ENCODE peak calls at places on chromosomes 13 and 19, in eight cellular contexts. P is adipocyte; D is stomach; K is NCI-H2081; X is T-helper 17 cell; H is central memory CD4-positive, alpha-beta T cell; O is GM23248; T is NCI-H524. S is an unnamed sample.

GRCh38 chr13:45195421-45195820 is 5.4 kb downstream of the KCTD4 start:
- DNase-seq in P (peak; percentile 15), D (no peak), K (no peak), X (no peak), H (no peak), O (peak; percentile 14), T (no peak), S (no peak)

GRCh38 chr13:57813641-57814040 is 182.1 kb downstream of the PCDH17 start:
- DNase-seq in P (no peak), D (no peak), K (no peak), X (no peak), H (no peak), O (no peak), T (no peak), S (no peak)

GRCh38 chr13:42708391-42708790 is 73.0 kb upstream of the FAM216B start:
- DNase-seq in P (no peak), D (no peak), K (no peak), X (no peak), H (no peak), O (no peak), T (no peak), S (no peak)

GRCh38 chr13:109783815-109784589 is 2.4 kb downstream of the IRS2 start:
- DNase-seq in P (no peak), D (no peak), K (no peak), X (peak; percentile 13), H (no peak), O (no peak), T (no peak), S (no peak)

GRCh38 chr13:110616103-110617101 is 1.1 kb downstream of the NAXD start:
- DNase-seq in P (peak; percentile 73), D (peak; percentile 55), K (no peak), X (no peak), H (peak; percentile 16), O (peak; percentile 94), T (no peak), S (no peak)

GRCh38 chr19:38792250-38793111 is 3.5 kb downstream of the LGALS7B start:
- DNase-seq in P (peak; percentile 4), D (peak; percentile 39), K (no peak), X (no peak), H (no peak), O (peak; percentile 44), T (no peak), S (peak; percentile 57)

GRCh38 chr19:47547175-47547574 is 25.8 kb downstream of the ZNF541 start:
- DNase-seq in P (no peak), D (no peak), K (no peak), X (no peak), H (no peak), O (no peak), T (no peak), S (no peak)

GRCh38 chr13:94595006-94595942 is 678 bp downstream of the TGDS start:
- DNase-seq in P (peak; percentile 57), D (peak; percentile 34), K (no peak), X (no peak), H (no peak), O (peak; percentile 71), T (no peak), S (no peak)

GRCh38 chr19:2627855-2628254 is 74.6 kb downstream of the GNG7 start:
- DNase-seq in P (no peak), D (no peak), K (no peak), X (no peak), H (no peak), O (peak; percentile 56), T (no peak), S (no peak)

GRCh38 chr13:100722517-100722916 is 47.9 kb upstream of the TMTC4 start:
- DNase-seq in P (no peak), D (no peak), K (no peak), X (no peak), H (no peak), O (no peak), T (no peak), S (no peak)

GRCh38 chr13:109577191-109577700 is 209.1 kb downstream of the IRS2 start:
- DNase-seq in P (no peak), D (no peak), K (no peak), X (no peak), H (no peak), O (no peak), T (no peak), S (no peak)

GRCh38 chr13:45367995-45368394 is 27.0 kb upstream of the TPT1 start:
- DNase-seq in P (no peak), D (no peak), K (no peak), X (no peak), H (no peak), O (no peak), T (no peak), S (no peak)

GRCh38 chr19:39971380-39971841 is 446 bp downstream of the PSMC4 start:
- DNase-seq in P (peak; percentile 53), D (peak; percentile 26), K (no peak), X (no peak), H (no peak), O (peak; percentile 51), T (no peak), S (no peak)

GRCh38 chr13:50124536-50125305 is 109.5 kb downstream of the KCNRG start:
- DNase-seq in P (peak; percentile 98), D (peak; percentile 97), K (peak; percentile 63), X (peak; percentile 91), H (peak; percentile 94), O (peak; percentile 74), T (peak; percentile 78), S (peak; percentile 94)

GRCh38 chr13:35784286-35784951 is 307.9 kb upstream of the MAB21L1 start:
- DNase-seq in P (no peak), D (no peak), K (no peak), X (no peak), H (no peak), O (no peak), T (no peak), S (no peak)

GRCh38 chr13:45333973-45334922 is 6.7 kb downstream of the TPT1 start:
- DNase-seq in P (no peak), D (no peak), K (no peak), X (no peak), H (peak; percentile 68), O (peak; percentile 48), T (no peak), S (peak; percentile 39)

GRCh38 chr13:73266640-73267180 is 207.9 kb downstream of the KLF5 start:
- DNase-seq in P (no peak), D (no peak), K (no peak), X (no peak), H (no peak), O (no peak), T (no peak), S (no peak)

GRCh38 chr13:69704311-69704710 is 403.3 kb upstream of the ATXN8OS start:
- DNase-seq in P (no peak), D (no peak), K (no peak), X (no peak), H (no peak), O (no peak), T (no peak), S (no peak)

GRCh38 chr13:40874138-40874776 is 84.8 kb downstream of the SLC25A15 start:
- DNase-seq in P (no peak), D (no peak), K (no peak), X (no peak), H (no peak), O (no peak), T (no peak), S (peak; percentile 11)

GRCh38 chr19:30223866-30224688 is 148.1 kb upstream of the ZNF536 start:
- DNase-seq in P (no peak), D (no peak), K (no peak), X (no peak), H (no peak), O (no peak), T (no peak), S (no peak)

GRCh38 chr19:13169769-13170168 is 19.6 kb downstream of the IER2 start:
- DNase-seq in P (peak; percentile 30), D (peak; percentile 67), K (no peak), X (no peak), H (no peak), O (peak; percentile 89), T (no peak), S (no peak)

GRCh38 chr13:42696191-42696590 is 85.2 kb upstream of the FAM216B start:
- DNase-seq in P (peak; percentile 12), D (no peak), K (no peak), X (no peak), H (no peak), O (peak; percentile 66), T (no peak), S (no peak)

GRCh38 chr13:28035146-28035782 is 46.8 kb upstream of the URAD start:
- DNase-seq in P (no peak), D (no peak), K (no peak), X (no peak), H (no peak), O (peak; percentile 36), T (no peak), S (no peak)

GRCh38 chr13:76972430-76972829 is 19.5 kb upstream of the CLN5 start:
- DNase-seq in P (no peak), D (no peak), K (no peak), X (no peak), H (no peak), O (no peak), T (no peak), S (no peak)

GRCh38 chr13:110422913-110423688 is 116.0 kb downstream of the COL4A2 start:
- DNase-seq in P (no peak), D (no peak), K (no peak), X (no peak), H (no peak), O (peak; percentile 62), T (no peak), S (no peak)

GRCh38 chr19:14375055-14375581 is 6.1 kb upstream of the ADGRE5 start:
- DNase-seq in P (no peak), D (peak; percentile 52), K (no peak), X (peak; percentile 52), H (peak; percentile 92), O (no peak), T (no peak), S (peak; percentile 96)

GRCh38 chr13:30510811-30511371 is 45.2 kb upstream of the HMGB1 start:
- DNase-seq in P (no peak), D (no peak), K (peak; percentile 1), X (no peak), H (no peak), O (peak; percentile 37), T (no peak), S (no peak)

GRCh38 chr13:40982772-40983171 is 36.3 kb downstream of the ELF1 start:
- DNase-seq in P (peak; percentile 26), D (no peak), K (no peak), X (no peak), H (peak; percentile 81), O (peak; percentile 44), T (no peak), S (peak; percentile 84)

GRCh38 chr19:39941615-39942507 is 7.4 kb upstream of the FCGBP start:
- DNase-seq in P (no peak), D (peak; percentile 33), K (no peak), X (peak; percentile 38), H (peak; percentile 86), O (no peak), T (no peak), S (peak; percentile 81)

GRCh38 chr19:1942934-1943555 is 2.1 kb downstream of the CSNK1G2 start:
- DNase-seq in P (peak; percentile 30), D (no peak), K (no peak), X (no peak), H (no peak), O (peak; percentile 29), T (no peak), S (peak; percentile 47)

GRCh38 chr13:48265217-48265815 is 32.3 kb downstream of the ITM2B start:
- DNase-seq in P (no peak), D (no peak), K (no peak), X (no peak), H (peak; percentile 5), O (no peak), T (no peak), S (peak; percentile 22)

GRCh38 chr19:2533686-2534085 is 57.8 kb downstream of the GADD45B start:
- DNase-seq in P (no peak), D (no peak), K (no peak), X (no peak), H (no peak), O (no peak), T (no peak), S (no peak)

GRCh38 chr13:83815598-83815997 is 66.7 kb downstream of the SLITRK1 start:
- DNase-seq in P (no peak), D (no peak), K (no peak), X (no peak), H (no peak), O (no peak), T (no peak), S (no peak)

GRCh38 chr13:99501952-99502310 is 659 bp downstream of the TM9SF2 start:
- DNase-seq in P (peak; percentile 63), D (peak; percentile 30), K (no peak), X (no peak), H (no peak), O (peak; percentile 72), T (no peak), S (no peak)

S was measured in immature natural killer cell.